ENCODE peak calls at places on chromosomes 11 and 22, in nine cellular contexts. J, A, E, O, L, Z, B, K and X are unnamed samples.

GRCh38 chr11:4087551-4087950 is 7.0 kb upstream of the RRM1 start:
- DNase-seq in J (no peak), A (peak; percentile 27), E (no peak), O (no peak), L (no peak), Z (no peak), B (no peak), K (no peak), X (no peak)

GRCh38 chr11:33948494-33948893 is 56.6 kb upstream of the LMO2 start:
- DNase-seq in J (no peak), A (no peak), E (no peak), O (no peak), L (no peak), Z (no peak), B (no peak), K (no peak), X (no peak)

GRCh38 chr11:6475936-6476335 is 2.2 kb upstream of the TRIM3 start:
- DNase-seq in J (no peak), A (no peak), E (no peak), O (peak; percentile 49), L (no peak), Z (no peak), B (no peak), K (no peak), X (no peak)

GRCh38 chr11:44605965-44606364 is 40.5 kb downstream of the CD82 start:
- DNase-seq in J (no peak), A (no peak), E (no peak), O (no peak), L (no peak), Z (no peak), B (no peak), K (no peak), X (no peak)

GRCh38 chr11:34788642-34789041 is 127.5 kb downstream of the APIP start:
- DNase-seq in J (no peak), A (no peak), E (no peak), O (no peak), L (no peak), Z (no peak), B (no peak), K (no peak), X (no peak)

GRCh38 chr11:73323464-73323863 is 15.4 kb downstream of the ARHGEF17 start:
- DNase-seq in J (peak; percentile 26), A (no peak), E (no peak), O (peak; percentile 84), L (peak; percentile 66), Z (no peak), B (no peak), K (no peak), X (no peak)

GRCh38 chr22:32073823-32074380 is 30.8 kb downstream of the SLC5A1 start:
- DNase-seq in J (no peak), A (no peak), E (no peak), O (no peak), L (no peak), Z (no peak), B (no peak), K (no peak), X (no peak)

GRCh38 chr22:37633693-37634504 is 5.6 kb upstream of the SH3BP1 start:
- DNase-seq in J (no peak), A (no peak), E (peak; percentile 41), O (peak; percentile 68), L (peak; percentile 89), Z (no peak), B (peak; percentile 76), K (peak; percentile 85), X (no peak)

GRCh38 chr22:41021655-41022454 is 70.5 kb upstream of the EP300 start:
- DNase-seq in J (peak; percentile 62), A (peak; percentile 74), E (peak; percentile 67), O (peak; percentile 69), L (peak; percentile 84), Z (peak; percentile 36), B (no peak), K (peak; percentile 81), X (no peak)

GRCh38 chr22:32407332-32407731 is 4.7 kb downstream of the RTCB start:
- DNase-seq in J (no peak), A (no peak), E (no peak), O (no peak), L (no peak), Z (no peak), B (no peak), K (no peak), X (no peak)

GRCh38 chr22:22877523-22878210 is 9.9 kb upstream of the IGLL5 start:
- DNase-seq in J (peak; percentile 89), A (peak; percentile 65), E (peak; percentile 57), O (peak; percentile 85), L (no peak), Z (peak; percentile 64), B (no peak), K (peak; percentile 89), X (peak; percentile 25)

GRCh38 chr11:116931206-116931953 is 94.0 kb upstream of the APOA1 start:
- DNase-seq in J (no peak), A (no peak), E (no peak), O (no peak), L (no peak), Z (no peak), B (peak; percentile 65), K (no peak), X (no peak)